ENCODE peak calls at places on chromosome 3, in four cellular contexts. G is left ventricle myocardium superior; L is HS-27A; T is activated CD8-positive, alpha-beta memory T cell treated with anti-CD3 and anti-CD28 coated beads, Interleukin-2, amount 50 U/mL, for 4 hours. P is an unnamed sample.

GRCh38 chr3:11545186-11545851 is 98.4 kb downstream of the VGLL4 start:
- DNase-seq in G (peak; percentile 45), L (no peak), T (no peak), P (no peak)

GRCh38 chr3:85821130-85821756 is 862.5 kb downstream of the CADM2 start:
- DNase-seq in G (no peak), L (no peak), T (no peak), P (no peak)

GRCh38 chr3:176561826-176562225 is 635.5 kb downstream of the TBL1XR1 start:
- DNase-seq in G (no peak), L (no peak), T (no peak), P (no peak)

GRCh38 chr3:133894334-133895207 is 1.1 kb downstream of the RAB6B start:
- DNase-seq in G (peak; percentile 49), L (no peak), T (no peak), P (no peak)

GRCh38 chr3:57896046-57896445 is 112.2 kb upstream of the FLNB start:
- DNase-seq in G (no peak), L (no peak), T (no peak), P (no peak)

GRCh38 chr3:42507751-42508335 is 5.4 kb downstream of the VIPR1 start:
- DNase-seq in G (no peak), L (no peak), T (peak; percentile 2), P (peak; percentile 17)

GRCh38 chr3:99765042-99765942 is 52.4 kb upstream of the CMSS1 start:
- DNase-seq in G (no peak), L (peak; percentile 73), T (no peak), P (no peak)

GRCh38 chr3:45992820-45993219 is 2.8 kb downstream of the FYCO1 start:
- DNase-seq in G (no peak), L (no peak), T (no peak), P (no peak)

GRCh38 chr3:11413071-11413470 is 140.9 kb downstream of the ATG7 start:
- DNase-seq in G (no peak), L (no peak), T (no peak), P (no peak)

GRCh38 chr3:20141306-20141705 is 44.7 kb downstream of the SGO1 start:
- DNase-seq in G (no peak), L (no peak), T (no peak), P (no peak)

GRCh38 chr3:150286390-150287147 is 121.5 kb upstream of the TSC22D2 start:
- DNase-seq in G (no peak), L (no peak), T (peak; percentile 15), P (no peak)

GRCh38 chr3:31704651-31705179 is 172.0 kb downstream of the STT3B start:
- DNase-seq in G (peak; percentile 43), L (peak; percentile 26), T (no peak), P (no peak)

GRCh38 chr3:186068243-186068552 is 40.7 kb downstream of the ETV5 start:
- DNase-seq in G (no peak), L (no peak), T (no peak), P (no peak)

GRCh38 chr3:138188013-138188352 is 882 bp downstream of the ARMC8 start:
- DNase-seq in G (no peak), L (peak; percentile 48), T (no peak), P (no peak)

GRCh38 chr3:188183452-188183851 is 29.5 kb downstream of the LPP start:
- DNase-seq in G (no peak), L (no peak), T (no peak), P (no peak)

GRCh38 chr3:148006508-148006907 is 597.3 kb downstream of the ZIC1 start:
- DNase-seq in G (no peak), L (no peak), T (no peak), P (no peak)

GRCh38 chr3:149180057-149180573 is 41.5 kb downstream of the CP start:
- DNase-seq in G (peak; percentile 68), L (peak; percentile 99), T (no peak), P (no peak)

GRCh38 chr3:4069796-4070195 is 233.4 kb upstream of the SETMAR start:
- DNase-seq in G (no peak), L (no peak), T (no peak), P (no peak)

GRCh38 chr3:156459434-156459833 is 95.5 kb downstream of the SSR3 start:
- DNase-seq in G (peak; percentile 66), L (no peak), T (no peak), P (no peak)

GRCh38 chr3:25849101-25849500 is 59.2 kb downstream of the OXSM start:
- DNase-seq in G (no peak), L (no peak), T (no peak), P (no peak)

GRCh38 chr3:25428003-25428861 is at the start of gene RARB:
- DNase-seq in G (peak; percentile 73), L (no peak), T (no peak), P (no peak)

P was measured in activated naive CD8-positive, alpha-beta T cell treated with anti-CD3 and anti-CD28 coated beads, Interleukin-2, amount 10 ng/mL, durations not matched to agents 7 days and 5 days.